ENCODE peak calls at places on chromosome 3, in seven cellular contexts. R is HCT116, I is breast epithelium, Z is body of pancreas, X is pancreas, G is right cardiac atrium, B is uterus. S is an unnamed sample.

GRCh38 chr3:149886957-149887356 is 73.9 kb downstream of the RNF13 start:
- DNase-seq in R (no peak), I (no peak), Z (no peak), X (no peak), G (no peak), B (no peak), S (no peak)

GRCh38 chr3:59326246-59327024 is 276.6 kb upstream of the CFAP20DC start:
- DNase-seq in R (no peak), I (no peak), Z (no peak), X (no peak), G (no peak), B (no peak), S (no peak)

GRCh38 chr3:146161725-146162047 is 702 bp upstream of the PLOD2 start:
- DNase-seq in R (no peak), I (no peak), Z (peak; percentile 55), X (no peak), G (peak; percentile 50), B (peak; percentile 74), S (peak; percentile 30)

GRCh38 chr3:23864954-23865353 is 51.8 kb downstream of the NKIRAS1 start:
- DNase-seq in R (no peak), I (no peak), Z (peak; percentile 38), X (no peak), G (no peak), B (no peak), S (no peak)

GRCh38 chr3:3110299-3110630 is at the start of gene IL5RA:
- DNase-seq in R (no peak), I (no peak), Z (no peak), X (no peak), G (no peak), B (no peak), S (no peak)

GRCh38 chr3:23938657-23939056 is 6.4 kb upstream of the NR1D2 start:
- DNase-seq in R (no peak), I (no peak), Z (no peak), X (no peak), G (no peak), B (no peak), S (no peak)

GRCh38 chr3:194270627-194271458 is 80.3 kb downstream of the CPN2 start:
- DNase-seq in R (peak; percentile 45), I (peak; percentile 97), Z (peak; percentile 94), X (peak; percentile 95), G (peak; percentile 88), B (peak; percentile 78), S (peak; percentile 61)

GRCh38 chr3:31047673-31048072 is 153.2 kb upstream of the GADL1 start:
- DNase-seq in R (no peak), I (no peak), Z (no peak), X (no peak), G (no peak), B (no peak), S (no peak)

GRCh38 chr3:52406231-52406661 is 38.7 kb downstream of the SEMA3G start:
- DNase-seq in R (no peak), I (no peak), Z (no peak), X (peak; percentile 69), G (no peak), B (no peak), S (no peak)

GRCh38 chr3:64859625-64860590 is 172.1 kb upstream of the ADAMTS9 start:
- DNase-seq in R (no peak), I (no peak), Z (no peak), X (no peak), G (no peak), B (no peak), S (no peak)

GRCh38 chr3:52233968-52234367 is 5.0 kb downstream of the TWF2 start:
- DNase-seq in R (no peak), I (no peak), Z (no peak), X (no peak), G (no peak), B (no peak), S (no peak)

GRCh38 chr3:98777801-98778220 is 14.7 kb downstream of the ST3GAL6 start:
- DNase-seq in R (no peak), I (no peak), Z (no peak), X (no peak), G (no peak), B (no peak), S (no peak)

GRCh38 chr3:163521261-163521660 is 1557.0 kb downstream of the SI start:
- DNase-seq in R (no peak), I (no peak), Z (no peak), X (no peak), G (no peak), B (no peak), S (no peak)

GRCh38 chr3:186107148-186108105 is 1.5 kb downstream of the ETV5 start:
- DNase-seq in R (peak; percentile 34), I (peak; percentile 59), Z (peak; percentile 80), X (peak; percentile 79), G (peak; percentile 55), B (peak; percentile 44), S (peak; percentile 58)

GRCh38 chr3:187914231-187914630 is 169.0 kb upstream of the BCL6 start:
- DNase-seq in R (no peak), I (peak; percentile 70), Z (no peak), X (no peak), G (no peak), B (peak; percentile 50), S (no peak)

GRCh38 chr3:135262441-135262840 is 467.4 kb downstream of the EPHB1 start:
- DNase-seq in R (no peak), I (no peak), Z (no peak), X (no peak), G (no peak), B (no peak), S (no peak)

GRCh38 chr3:65689436-65689835 is 349.3 kb downstream of the MAGI1 start:
- DNase-seq in R (no peak), I (no peak), Z (no peak), X (no peak), G (no peak), B (no peak), S (no peak)

GRCh38 chr3:78507196-78507984 is 1260.4 kb downstream of the ROBO1 start:
- DNase-seq in R (no peak), I (no peak), Z (no peak), X (no peak), G (no peak), B (no peak), S (no peak)

GRCh38 chr3:108091498-108092259 is 848 bp upstream of the CD47 start:
- DNase-seq in R (no peak), I (no peak), Z (peak; percentile 56), X (peak; percentile 77), G (no peak), B (no peak), S (no peak)

GRCh38 chr3:131591394-131591990 is 88.7 kb upstream of the MRPL3 start:
- DNase-seq in R (no peak), I (no peak), Z (no peak), X (no peak), G (no peak), B (peak; percentile 56), S (no peak)

GRCh38 chr3:126158016-126158911 is 22.1 kb downstream of the ALDH1L1 start:
- DNase-seq in R (no peak), I (no peak), Z (peak; percentile 59), X (no peak), G (no peak), B (no peak), S (peak; percentile 26)

GRCh38 chr3:128481438-128481942 is 11.5 kb downstream of the GATA2 start:
- DNase-seq in R (no peak), I (no peak), Z (no peak), X (no peak), G (peak; percentile 87), B (peak; percentile 70), S (no peak)

GRCh38 chr3:172071780-172072179 is 32.4 kb downstream of the FNDC3B start:
- DNase-seq in R (no peak), I (no peak), Z (no peak), X (no peak), G (no peak), B (no peak), S (no peak)
- H3K27ac ChIP-seq in R (no peak overlapping the region), I (peak overlapping the region; percentile 4), Z (peak overlapping the region; percentile 26), X (peak overlapping the region; percentile 25), G (no peak overlapping the region), B (no peak overlapping the region), S (no peak overlapping the region)

GRCh38 chr3:57583544-57583943 is 13.6 kb downstream of the ARF4 start:
- DNase-seq in R (no peak), I (no peak), Z (no peak), X (no peak), G (no peak), B (no peak), S (no peak)
- H3K4me1 ChIP-seq in R (peaks cover 5% of the 10 kb centered on the region), I (peaks cover 4% of the 10 kb centered on the region), Z (peaks cover 64% of the 10 kb centered on the region), X (peaks cover 21% of the 10 kb centered on the region), G (no peaks in the 10 kb centered on the region), B (peaks cover 4% of the 10 kb centered on the region), S (peaks cover 6% of the 10 kb centered on the region)

GRCh38 chr3:114079761-114080160 is 23.2 kb downstream of the QTRT2 start:
- DNase-seq in R (no peak), I (no peak), Z (no peak), X (no peak), G (no peak), B (no peak), S (no peak)

GRCh38 chr3:114083112-114083511 is 26.6 kb downstream of the QTRT2 start:
- DNase-seq in R (no peak), I (no peak), Z (no peak), X (no peak), G (no peak), B (no peak), S (no peak)

GRCh38 chr3:114081022-114081421 is 24.5 kb downstream of the QTRT2 start:
- DNase-seq in R (no peak), I (no peak), Z (no peak), X (no peak), G (no peak), B (no peak), S (no peak)

GRCh38 chr3:114078126-114078525 is 21.6 kb downstream of the QTRT2 start:
- DNase-seq in R (no peak), I (no peak), Z (no peak), X (no peak), G (no peak), B (no peak), S (no peak)

GRCh38 chr3:114080201-114080600 is 23.7 kb downstream of the QTRT2 start:
- DNase-seq in R (no peak), I (no peak), Z (no peak), X (no peak), G (no peak), B (no peak), S (no peak)
- H3K27ac ChIP-seq in R (no peak overlapping the region), I (no peak overlapping the region), Z (no peak overlapping the region), X (peak overlapping the region; percentile 8), G (no peak overlapping the region), B (no peak overlapping the region), S (no peak overlapping the region)

GRCh38 chr3:197368821-197369220 is 70.4 kb upstream of the DLG1 start:
- DNase-seq in R (no peak), I (no peak), Z (no peak), X (no peak), G (no peak), B (no peak), S (no peak)
- H3K4me1 ChIP-seq in R (peaks cover 11% of the 10 kb centered on the region), I (peaks cover 5% of the 10 kb centered on the region), Z (no peaks in the 10 kb centered on the region), X (no peaks in the 10 kb centered on the region), G (no peaks in the 10 kb centered on the region), B (no peaks in the 10 kb centered on the region), S (no peaks in the 10 kb centered on the region)

GRCh38 chr3:45988804-45989203 is 6.8 kb downstream of the FYCO1 start:
- DNase-seq in R (peak; percentile 4), I (no peak), Z (no peak), X (no peak), G (no peak), B (peak; percentile 30), S (no peak)
- H3K27ac ChIP-seq in R (no peak overlapping the region), I (peak overlapping the region; percentile 81), Z (peak overlapping the region; percentile 25), X (peak overlapping the region; percentile 94), G (peak overlapping the region; percentile 83), B (peak overlapping the region; percentile 72), S (peak overlapping the region; percentile 27)

GRCh38 chr3:143827425-143827824 is 20.8 kb downstream of the SLC9A9 start:
- DNase-seq in R (no peak), I (no peak), Z (no peak), X (no peak), G (no peak), B (no peak), S (no peak)
- H3K4me1 ChIP-seq in R (peaks cover 5% of the 10 kb centered on the region), I (no peaks in the 10 kb centered on the region), Z (no peaks in the 10 kb centered on the region), X (no peaks in the 10 kb centered on the region), G (no peaks in the 10 kb centered on the region), B (no peaks in the 10 kb centered on the region), S (peaks cover 2% of the 10 kb centered on the region)

S was measured in lung.